ENCODE peak calls at places on chromosomes 11 and 22, in five cellular contexts. I is K562, K is H1, Z is GM12878, T is HepG2. M is an unnamed sample.
A peak's percentile ranks its signal among the peaks of the same experiment; 100 is the strongest.

GRCh38 chr11:76598426-76598839 is 72.1 kb downstream of the LRRC32 start:
- DNase-seq in T (peak; percentile 31), I (peak; percentile 58), K (no peak), Z (peak; percentile 12), M (peak; percentile 7)

GRCh38 chr11:13772223-13773046 is 104.0 kb downstream of the FAR1 start:
- DNase-seq in I (peak; percentile 78), K (peak; percentile 31), Z (peak; percentile 11), T (peak; percentile 58), M (peak; percentile 67)

GRCh38 chr11:48017105-48017874 is 36.9 kb downstream of the PTPRJ start:
- DNase-seq in Z (no peak), I (no peak), T (no peak), K (no peak), M (no peak)

GRCh38 chr11:61587541-61587941 is 6.7 kb upstream of the SYT7 start:
- DNase-seq in K (no peak), T (no peak), Z (no peak), I (peak; percentile 25), M (no peak)

GRCh38 chr11:60830478-60831142 is 11.3 kb upstream of the CCDC86 start:
- DNase-seq in I (no peak), T (no peak), K (no peak), Z (no peak), M (no peak)

GRCh38 chr11:134062255-134063030 is 6.4 kb upstream of the JAM3 start:
- DNase-seq in Z (no peak), I (no peak), T (no peak), K (no peak), M (no peak)

GRCh38 chr11:123653997-123654565 is 343 bp downstream of the SCN3B start:
- DNase-seq in K (no peak), I (peak; percentile 36), Z (no peak), T (no peak), M (no peak)

GRCh38 chr11:118156531-118157185 is 4.0 kb upstream of the SCN4B start:
- DNase-seq in T (no peak), K (no peak), Z (no peak), I (peak; percentile 19), M (no peak)

GRCh38 chr11:86245369-86246292 is 1.1 kb downstream of the EED start:
- DNase-seq in I (peak; percentile 40), T (peak; percentile 23), Z (no peak), K (no peak), M (no peak)

GRCh38 chr11:79314906-79315689 is 125.7 kb downstream of the TENM4 start:
- DNase-seq in T (no peak), Z (no peak), I (peak; percentile 6), K (peak; percentile 17), M (no peak)

GRCh38 chr11:2295971-2296912 is 5.5 kb downstream of the C11orf21 start:
- DNase-seq in I (no peak), T (no peak), Z (no peak), K (no peak), M (no peak)

GRCh38 chr11:59783632-59784090 is 26.9 kb downstream of the MRPL16 start:
- DNase-seq in Z (no peak), K (no peak), T (no peak), I (no peak), M (no peak)

GRCh38 chr11:3231550-3231850 is 717 bp downstream of the MRGPRE start:
- DNase-seq in Z (no peak), T (no peak), K (no peak), I (no peak), M (no peak)

GRCh38 chr11:43944761-43945311 is 2.4 kb downstream of the C11orf96 start:
- DNase-seq in Z (no peak), K (no peak), T (peak; percentile 19), I (peak; percentile 81), M (no peak)

GRCh38 chr11:4697583-4697982 is at the start of gene OR51E2:
- DNase-seq in T (no peak), Z (no peak), K (peak; percentile 9), I (peak; percentile 7), M (no peak)

GRCh38 chr22:20562607-20563463 is 55.4 kb downstream of the MED15 start:
- DNase-seq in Z (no peak), K (no peak), T (no peak), I (no peak), M (no peak)

GRCh38 chr11:27864046-27865025 is 164.1 kb upstream of the BDNF start:
- DNase-seq in T (no peak), Z (no peak), I (no peak), K (no peak), M (no peak)

GRCh38 chr22:37330200-37331033 is 48.1 kb downstream of the CYTH4 start:
- DNase-seq in K (peak; percentile 69), Z (no peak), T (peak; percentile 88), I (peak; percentile 82), M (peak; percentile 96)

GRCh38 chr11:107276057-107276456 is 181.6 kb downstream of the CWF19L2 start:
- DNase-seq in I (no peak), K (no peak), T (no peak), Z (no peak), M (no peak)

GRCh38 chr11:73178092-73178539 is 36.0 kb upstream of the FCHSD2 start:
- DNase-seq in Z (peak; percentile 68), K (peak; percentile 60), I (peak; percentile 70), T (peak; percentile 73), M (peak; percentile 42)

GRCh38 chr11:72673284-72673942 is 809 bp downstream of the PDE2A start:
- DNase-seq in Z (no peak), K (no peak), I (no peak), T (no peak), M (no peak)

GRCh38 chr11:46006418-46007070 is 84.1 kb downstream of the LARGE2 start:
- DNase-seq in Z (peak; percentile 37), T (peak; percentile 71), I (peak; percentile 87), K (no peak), M (peak; percentile 63)

GRCh38 chr11:34345991-34346480 is 11.8 kb downstream of the ABTB2 start:
- DNase-seq in I (no peak), Z (no peak), K (no peak), T (no peak), M (no peak)

GRCh38 chr22:24964441-24964840 is 11.9 kb downstream of the KIAA1671 start:
- DNase-seq in T (no peak), I (no peak), Z (no peak), K (no peak), M (no peak)

GRCh38 chr22:24972369-24972768 is 19.9 kb downstream of the KIAA1671 start:
- DNase-seq in K (no peak), I (no peak), T (no peak), Z (no peak), M (no peak)

GRCh38 chr22:24969588-24970301 is 17.2 kb downstream of the KIAA1671 start:
- DNase-seq in K (no peak), I (no peak), T (peak; percentile 60), Z (no peak), M (peak; percentile 56)

GRCh38 chr22:24965822-24966626 is 13.5 kb downstream of the KIAA1671 start:
- DNase-seq in K (no peak), Z (no peak), I (no peak), T (peak; percentile 67), M (no peak)

GRCh38 chr22:24968066-24968561 is 15.6 kb downstream of the KIAA1671 start:
- DNase-seq in I (no peak), Z (no peak), T (no peak), K (peak; percentile 73), M (peak; percentile 52)
- TF ChIP-seq ZNF274 in I (no peak), Z (no peak), T (no peak), K (no peak), M (no peak)

GRCh38 chr11:65613091-65613928 is 711 bp downstream of the MAP3K11 start:
- DNase-seq in I (no peak), Z (no peak), K (no peak), T (no peak), M (no peak)

GRCh38 chr11:65611028-65611757 is 2.8 kb downstream of the MAP3K11 start:
- DNase-seq in Z (no peak), K (no peak), I (no peak), T (no peak), M (no peak)

GRCh38 chr11:65609711-65610110 is 4.3 kb downstream of the MAP3K11 start:
- DNase-seq in Z (no peak), K (no peak), I (no peak), T (no peak), M (no peak)

GRCh38 chr11:65612691-65613090 is 1.3 kb downstream of the MAP3K11 start:
- DNase-seq in K (no peak), I (no peak), T (no peak), Z (no peak), M (no peak)

DNA sequence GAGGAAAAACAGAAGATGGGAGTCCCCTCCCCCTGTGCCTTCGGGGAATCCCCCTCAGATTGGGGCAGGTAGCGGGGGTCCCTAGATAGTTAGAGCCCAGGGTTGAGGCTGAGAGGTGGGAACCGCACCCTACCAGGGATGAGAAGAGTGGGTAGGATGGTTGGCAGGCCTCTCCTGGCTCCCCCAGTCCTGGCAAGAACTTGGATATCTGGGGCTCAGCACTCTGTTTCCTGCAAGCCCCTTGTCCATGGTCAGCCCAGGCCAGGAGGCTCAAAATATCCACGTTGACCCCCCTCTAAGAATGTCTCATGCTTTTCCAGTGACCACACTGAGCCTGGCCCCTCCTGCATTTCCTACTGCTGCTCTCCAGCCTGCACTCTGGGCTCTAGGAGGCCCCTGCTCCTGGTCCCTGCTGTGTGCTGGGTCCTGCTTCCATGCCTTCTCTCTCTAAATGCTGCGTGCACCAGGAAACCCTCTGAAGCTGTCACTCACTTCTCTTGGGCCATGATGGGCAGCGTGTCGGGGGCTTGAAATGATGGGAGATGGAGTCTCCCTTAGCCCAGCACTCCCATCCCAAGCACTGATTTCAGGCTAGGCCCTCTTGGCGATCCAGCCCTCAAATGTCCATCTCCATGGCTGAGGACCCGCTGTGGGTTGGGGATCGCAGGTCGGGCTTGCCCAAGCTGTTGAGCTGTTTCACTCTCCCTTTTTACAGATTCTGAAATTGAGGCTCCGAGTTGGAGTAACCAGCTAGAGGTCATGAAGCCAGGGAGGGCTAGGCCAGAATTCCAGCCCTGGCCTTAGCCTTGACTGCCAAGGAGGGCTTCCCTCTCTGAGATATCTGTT is 2.0 kb downstream of the MAP3K11 start:
- DNase-seq in T (no peak), Z (no peak), K (no peak), I (no peak), M (no peak)
- TF ChIP-seq JUND in T (no peak), Z (no peak), K (no peak), I (no peak), M (no peak)

DNA sequence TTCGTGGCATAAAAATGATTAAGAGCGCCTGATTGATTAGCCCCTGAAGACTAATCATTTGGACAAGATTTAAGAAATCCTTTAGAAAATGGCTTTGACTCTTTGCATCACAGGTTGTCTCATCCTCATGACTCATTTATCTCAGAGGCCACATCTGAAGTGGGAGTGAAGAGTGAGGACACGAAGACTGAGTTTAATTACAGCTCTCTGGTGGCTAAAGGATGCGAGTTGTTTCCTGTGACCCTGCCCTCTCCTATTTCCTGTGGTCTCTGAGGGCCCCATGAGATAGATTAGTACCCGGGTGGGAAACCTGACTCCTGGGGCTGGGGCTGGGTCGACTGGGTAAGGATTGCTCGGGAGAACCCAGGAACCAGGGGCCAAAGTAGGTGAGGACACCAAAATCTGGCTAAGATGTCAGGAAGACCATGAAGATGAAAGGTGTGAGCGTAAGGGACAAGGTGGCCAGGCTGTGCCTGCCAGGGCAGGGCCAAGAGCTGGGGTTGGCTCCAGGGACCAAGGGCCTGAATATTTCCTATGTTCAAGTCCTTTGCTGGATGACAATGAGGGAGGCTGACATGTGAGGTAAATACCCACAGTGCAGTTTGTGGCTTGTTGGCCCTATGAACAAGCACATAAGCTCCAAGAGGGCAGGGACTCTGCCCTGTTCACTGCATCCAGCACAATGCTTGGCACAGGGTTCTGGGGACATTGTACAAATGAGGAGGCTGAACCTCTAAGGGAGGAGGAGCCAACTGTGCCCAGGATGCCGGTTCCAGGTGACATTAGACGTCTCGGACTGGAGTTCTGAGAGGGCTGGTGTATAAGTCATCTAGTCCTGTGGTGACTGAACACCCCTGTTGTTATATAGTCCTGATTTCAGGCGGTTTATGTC is 3.6 kb downstream of the OTOG start:
- DNase-seq in I (no peak), T (no peak), Z (no peak), K (no peak), M (no peak)
- TF ChIP-seq ZNF274 in I (no peak), T (no peak), Z (no peak), K (no peak), M (no peak)

GRCh38 chr11:100740440-100740839 is 53.4 kb downstream of the ARHGAP42 start:
- DNase-seq in K (no peak), I (no peak), Z (no peak), T (no peak), M (no peak)
- TF ChIP-seq JUND in K (no peak), I (no peak), Z (no peak), T (no peak), M (no peak)

M was measured in HCT116.